ENCODE peak calls at places on chromosomes 16 and 17, in seven cellular contexts. L, A, C, I, E, K and U are unnamed samples.

GRCh38 chr17:36544049-36544319 is 735 bp upstream of the GGNBP2 start:
- DNase-seq in L (no peak), A (no peak), C (peak), I (no peak), E (peak), K (no peak), U (peak)

GRCh38 chr17:74297941-74298340 is 23.9 kb downstream of the DNAI2 start:
- DNase-seq in L (no peak), A (no peak), C (no peak), I (no peak), E (peak), K (no peak), U (no peak)

GRCh38 chr17:69067274-69068047 is 6.7 kb upstream of the ABCA9 start:
- DNase-seq in L (no peak), A (no peak), C (no peak), I (no peak), E (peak), K (no peak), U (no peak)

GRCh38 chr16:12728471-12728870 is 75.2 kb downstream of the CPPED1 start:
- DNase-seq in L (no peak), A (no peak), C (no peak), I (no peak), E (no peak), K (no peak), U (no peak)

GRCh38 chr17:37239690-37240344 is 136.0 kb upstream of the C17orf78 start:
- DNase-seq in L (no peak), A (peak), C (peak), I (no peak), E (peak), K (no peak), U (no peak)

GRCh38 chr17:17109231-17109630 is 67.0 kb downstream of the MPRIP start:
- DNase-seq in L (no peak), A (peak), C (no peak), I (no peak), E (no peak), K (no peak), U (no peak)

GRCh38 chr16:24505959-24506358 is 33.4 kb upstream of the RBBP6 start:
- DNase-seq in L (no peak), A (no peak), C (no peak), I (no peak), E (no peak), K (no peak), U (no peak)

GRCh38 chr17:14058051-14058450 is 11.3 kb upstream of the COX10 start:
- DNase-seq in L (no peak), A (no peak), C (no peak), I (no peak), E (no peak), K (no peak), U (no peak)

GRCh38 chr17:63762106-63763078 is 11.0 kb downstream of the CCDC47 start:
- DNase-seq in L (no peak), A (no peak), C (no peak), I (no peak), E (no peak), K (no peak), U (no peak)

GRCh38 chr16:88454315-88455057 is 1.4 kb downstream of the ZFPM1 start:
- DNase-seq in L (no peak), A (no peak), C (no peak), I (no peak), E (peak), K (peak), U (peak)

GRCh38 chr17:78401246-78401645 is 22.8 kb downstream of the PGS1 start:
- DNase-seq in L (no peak), A (no peak), C (no peak), I (peak), E (no peak), K (no peak), U (no peak)

GRCh38 chr17:45641541-45641940 is 142.6 kb upstream of the CRHR1 start:
- DNase-seq in L (peak), A (no peak), C (peak), I (no peak), E (no peak), K (no peak), U (no peak)

GRCh38 chr16:20504418-20504817 is 53.1 kb downstream of the ACSM2A start:
- DNase-seq in L (no peak), A (no peak), C (no peak), I (no peak), E (no peak), K (no peak), U (no peak)

GRCh38 chr16:51045186-51045585 is 105.9 kb downstream of the SALL1 start:
- DNase-seq in L (no peak), A (no peak), C (no peak), I (no peak), E (no peak), K (no peak), U (no peak)

GRCh38 chr17:77279448-77280303 is 138.9 kb downstream of the SEC14L1 start:
- DNase-seq in L (peak), A (no peak), C (no peak), I (no peak), E (peak), K (no peak), U (no peak)

GRCh38 chr16:68219708-68220378 is 16.1 kb downstream of the ESRP2 start:
- DNase-seq in L (no peak), A (no peak), C (no peak), I (no peak), E (no peak), K (no peak), U (no peak)

GRCh38 chr16:84929421-84930297 is 81.7 kb downstream of the ZDHHC7 start:
- DNase-seq in L (no peak), A (no peak), C (no peak), I (no peak), E (no peak), K (no peak), U (no peak)